ENCODE peak calls at places on chromosomes 16 and 17, in seven cellular contexts. C, H, Z, J, Q, E and Y are unnamed samples.

GRCh38 chr17:77329741-77330531 is 189.2 kb downstream of the SEC14L1 start:
- DNase-seq in H (no peak), Z (no peak), J (no peak), C (no peak), E (no peak), Q (no peak), Y (no peak)

GRCh38 chr16:750454-750853 is 9.7 kb upstream of the CIAO3 start:
- DNase-seq in C (no peak), Z (no peak), E (no peak), J (no peak), H (no peak), Q (no peak), Y (no peak)

GRCh38 chr17:28404812-28405570 is 1.0 kb downstream of the SLC46A1 start:
- DNase-seq in Z (no peak), H (no peak), C (no peak), Q (no peak), J (no peak), E (no peak), Y (no peak)

GRCh38 chr16:2752850-2753522 is 548 bp downstream of the SRRM2 start:
- DNase-seq in C (peak), Q (peak), E (peak), Z (no peak), J (no peak), H (no peak), Y (peak)

GRCh38 chr17:49515196-49515770 is 20.2 kb downstream of the NGFR start:
- DNase-seq in C (no peak), Q (peak), Z (no peak), H (peak), J (peak), E (no peak), Y (peak)

GRCh38 chr16:56593573-56594291 is 4.4 kb downstream of the MT3 start:
- DNase-seq in J (no peak), Z (no peak), H (no peak), C (no peak), Q (no peak), E (no peak), Y (no peak)

GRCh38 chr17:57032343-57032742 is 52.7 kb upstream of the AKAP1 start:
- DNase-seq in E (no peak), Z (no peak), H (no peak), Q (no peak), C (no peak), J (no peak), Y (no peak)

GRCh38 chr16:73011926-73012325 is 36.0 kb downstream of the ZFHX3 start:
- DNase-seq in Z (no peak), J (no peak), Q (no peak), C (no peak), E (no peak), H (no peak), Y (no peak)

GRCh38 chr17:82871056-82871775 is 31.4 kb upstream of the ZNF750 start:
- DNase-seq in Q (no peak), C (no peak), Z (no peak), H (no peak), J (no peak), E (no peak), Y (no peak)

GRCh38 chr16:49876716-49877129 is 20.8 kb upstream of the ZNF423 start:
- DNase-seq in C (no peak), E (no peak), J (peak), H (no peak), Q (peak), Z (no peak), Y (no peak)

GRCh38 chr17:2241823-2242222 is 61.8 kb downstream of the SMG6 start:
- DNase-seq in E (no peak), Z (no peak), C (no peak), Q (no peak), J (no peak), H (no peak), Y (no peak)

GRCh38 chr16:58628845-58629680 is 563 bp downstream of the CNOT1 start:
- DNase-seq in Z (peak), H (no peak), Q (peak), E (peak), J (no peak), C (peak), Y (no peak)

GRCh38 chr17:37490638-37491614 is 1.2 kb downstream of the DUSP14 start:
- DNase-seq in C (no peak), E (no peak), Q (peak), Z (no peak), H (no peak), J (no peak), Y (peak)

GRCh38 chr16:46690281-46691178 is 1.1 kb downstream of the ORC6 start:
- DNase-seq in E (no peak), Q (peak), H (no peak), C (no peak), J (no peak), Z (no peak), Y (no peak)

GRCh38 chr17:47955497-47956461 is 1.9 kb downstream of the PRR15L start:
- DNase-seq in Z (no peak), Q (peak), C (no peak), E (no peak), H (no peak), J (no peak), Y (no peak)

GRCh38 chr17:42282478-42283080 is 5.7 kb upstream of the STAT5A start:
- DNase-seq in Z (no peak), C (no peak), J (peak), E (no peak), Q (no peak), H (no peak), Y (no peak)